ENCODE peak calls at places on chromosomes 6 and 20, in six cellular contexts. K is GM12892; S is activated CD8-positive, alpha-beta memory T cell treated with anti-CD3 and anti-CD28 coated beads for 1 hour; P is IMR-90; G is GM19239; M is effector memory CD8-positive, alpha-beta T cell. N is an unnamed sample.

GRCh38 chr6:107776415-107776814 is 47.7 kb downstream of the SCML4 start:
- DNase-seq in K (no peak), S (no peak), P (no peak), G (no peak), M (no peak), N (no peak)

GRCh38 chr6:41191569-41191968 is 9.4 kb downstream of the TREML2 start:
- DNase-seq in K (no peak), S (no peak), P (no peak), G (no peak), M (peak), N (no peak)

GRCh38 chr6:31209137-31209536 is 38.7 kb upstream of the POU5F1 start:
- DNase-seq in K (no peak), S (no peak), P (no peak), G (no peak), M (no peak), N (no peak)

GRCh38 chr6:111775145-111775936 is 97.9 kb downstream of the FYN start:
- DNase-seq in K (no peak), S (no peak), P (no peak), G (no peak), M (no peak), N (no peak)

GRCh38 chr6:169160855-169161560 is 92.6 kb downstream of the THBS2 start:
- DNase-seq in K (no peak), S (no peak), P (no peak), G (no peak), M (no peak), N (no peak)

GRCh38 chr20:54292186-54292585 is 84.3 kb downstream of the PFDN4 start:
- DNase-seq in K (no peak), S (no peak), P (peak), G (no peak), M (no peak), N (no peak)

GRCh38 chr6:157946053-157946617 is 35.5 kb upstream of the SYNJ2 start:
- DNase-seq in K (no peak), S (no peak), P (no peak), G (no peak), M (no peak), N (no peak)

GRCh38 chr6:110761371-110761770 is 53.9 kb downstream of the CDK19 start:
- DNase-seq in K (no peak), S (no peak), P (no peak), G (no peak), M (no peak), N (no peak)

GRCh38 chr6:34317882-34318491 is 69.2 kb upstream of the SMIM29 start:
- DNase-seq in K (no peak), S (no peak), P (peak), G (no peak), M (no peak), N (no peak)

GRCh38 chr6:6915219-6915618 is 192.5 kb upstream of the RREB1 start:
- DNase-seq in K (no peak), S (no peak), P (no peak), G (no peak), M (no peak), N (no peak)

GRCh38 chr20:10795286-10796026 is 121.7 kb upstream of the JAG1 start:
- DNase-seq in K (no peak), S (no peak), P (no peak), G (no peak), M (no peak), N (no peak)

GRCh38 chr6:33633462-33634158 is 12.5 kb downstream of the ITPR3 start:
- DNase-seq in K (peak), S (peak), P (peak), G (peak), M (peak), N (no peak)

GRCh38 chr20:37986063-37986858 is 47.0 kb downstream of the TTI1 start:
- DNase-seq in K (no peak), S (no peak), P (no peak), G (no peak), M (no peak), N (no peak)

N was measured in NK-92 treated with Interleukin-12 subunit alpha and Interleukin-12 subunit beta, amount 100 ng/mL, for 24 hours.